ENCODE peak calls at places on chromosomes 1 and 21, in eight cellular contexts. J is aorta; K is CD8-positive, alpha-beta T cell; X is fibroblast of lung; O is cardiac fibroblast; Y is GM12878; W is testis; B is lung. F is an unnamed sample.

GRCh38 chr1:35506960-35507901 is 50.0 kb downstream of the KIAA0319L start:
- DNase-seq in Y (peak; percentile 76), J (no peak), B (no peak), K (peak; percentile 25), X (no peak), W (no peak), O (no peak), F (no peak)

GRCh38 chr1:75330633-75331032 is 196.4 kb downstream of the LHX8 start:
- DNase-seq in O (no peak), B (no peak), J (no peak), K (no peak), X (peak; percentile 76), W (no peak), Y (no peak), F (no peak)

GRCh38 chr1:192147626-192148025 is 10.6 kb upstream of the RGS18 start:
- DNase-seq in Y (no peak), J (no peak), B (no peak), K (no peak), X (no peak), W (no peak), O (no peak), F (no peak)

GRCh38 chr1:203280061-203280460 is 25.3 kb upstream of the BTG2 start:
- DNase-seq in O (no peak), Y (no peak), J (no peak), X (no peak), B (no peak), W (no peak), K (no peak), F (peak; percentile 16)

GRCh38 chr1:233359431-233359830 is 31.9 kb downstream of the MAP3K21 start:
- DNase-seq in W (no peak), J (no peak), Y (no peak), X (no peak), O (no peak), K (no peak), B (peak; percentile 56), F (no peak)

GRCh38 chr21:37787456-37787855 is 128.8 kb downstream of the KCNJ6 start:
- DNase-seq in Y (no peak), O (peak; percentile 82), X (peak; percentile 96), W (no peak), K (no peak), B (no peak), J (no peak), F (no peak)

GRCh38 chr1:202954057-202954745 is 3.9 kb downstream of the ADIPOR1 start:
- DNase-seq in Y (no peak), K (no peak), J (no peak), B (no peak), X (no peak), W (no peak), O (no peak), F (no peak)

GRCh38 chr1:162230096-162230495 is 146.6 kb downstream of the SPATA46 start:
- DNase-seq in X (peak; percentile 23), J (no peak), W (no peak), B (no peak), K (no peak), Y (no peak), O (peak; percentile 38), F (no peak)

GRCh38 chr1:86259390-86259789 is 102.8 kb upstream of the COL24A1 start:
- DNase-seq in Y (no peak), J (no peak), B (no peak), K (no peak), X (peak; percentile 69), W (no peak), O (peak; percentile 21), F (no peak)

GRCh38 chr1:68321084-68321685 is 88.9 kb upstream of the WLS start:
- DNase-seq in X (peak; percentile 62), O (peak; percentile 78), Y (no peak), J (peak; percentile 76), W (peak; percentile 86), K (no peak), B (peak; percentile 70), F (no peak)

GRCh38 chr1:3192825-3193224 is 123.8 kb downstream of the PRDM16 start:
- DNase-seq in K (peak; percentile 8), J (peak; percentile 78), X (peak; percentile 82), O (no peak), Y (no peak), B (no peak), W (no peak), F (no peak)

GRCh38 chr1:11979818-11980675 is at the start of gene MFN2:
- DNase-seq in O (peak; percentile 99), Y (peak; percentile 83), J (peak; percentile 98), X (peak; percentile 96), B (peak; percentile 96), K (peak; percentile 94), W (peak; percentile 97), F (peak; percentile 93)

GRCh38 chr1:11979453-11979817 is 809 bp upstream of the MFN2 start:
- DNase-seq in K (no peak), X (no peak), J (peak; percentile 69), Y (no peak), O (no peak), B (no peak), W (no peak), F (peak; percentile 44)

GRCh38 chr1:11980676-11980972 is 380 bp downstream of the MFN2 start:
- DNase-seq in B (no peak), K (no peak), Y (no peak), O (no peak), J (no peak), X (no peak), W (no peak), F (no peak)

GRCh38 chr1:11977625-11978024 is 2.6 kb upstream of the MFN2 start:
- DNase-seq in O (no peak), J (no peak), K (no peak), W (no peak), X (no peak), B (no peak), Y (no peak), F (no peak)

DNA sequence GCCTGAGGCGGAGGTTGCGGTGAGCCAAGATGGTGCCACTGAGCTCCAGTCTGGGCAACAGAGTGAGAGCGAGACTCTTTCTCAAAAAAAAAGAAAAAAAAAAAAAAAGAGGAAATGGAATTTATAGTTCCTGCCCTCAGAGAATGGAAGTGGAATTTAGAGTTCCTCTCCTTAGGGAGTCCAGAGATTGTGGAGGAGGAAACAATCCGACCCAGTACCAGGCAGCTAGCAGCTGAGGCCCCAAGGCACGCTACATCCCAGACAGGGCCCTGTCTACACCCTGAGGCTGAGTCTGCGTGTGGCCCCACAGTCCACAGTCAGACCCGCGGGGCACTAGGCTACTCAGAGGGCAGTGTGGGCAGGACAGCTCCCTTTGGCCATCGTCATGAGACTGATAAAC is 2.0 kb upstream of the MFN2 start:
- DNase-seq in K (no peak), B (no peak), J (no peak), Y (no peak), O (no peak), X (no peak), W (no peak), F (no peak)
- H3K4me3 ChIP-seq in K (no peak overlapping the region), B (no peak overlapping the region), J (no peak overlapping the region), Y (no peak overlapping the region), O (no peak overlapping the region), X (no peak overlapping the region), W (no peak overlapping the region), F (no peak overlapping the region)

DNA sequence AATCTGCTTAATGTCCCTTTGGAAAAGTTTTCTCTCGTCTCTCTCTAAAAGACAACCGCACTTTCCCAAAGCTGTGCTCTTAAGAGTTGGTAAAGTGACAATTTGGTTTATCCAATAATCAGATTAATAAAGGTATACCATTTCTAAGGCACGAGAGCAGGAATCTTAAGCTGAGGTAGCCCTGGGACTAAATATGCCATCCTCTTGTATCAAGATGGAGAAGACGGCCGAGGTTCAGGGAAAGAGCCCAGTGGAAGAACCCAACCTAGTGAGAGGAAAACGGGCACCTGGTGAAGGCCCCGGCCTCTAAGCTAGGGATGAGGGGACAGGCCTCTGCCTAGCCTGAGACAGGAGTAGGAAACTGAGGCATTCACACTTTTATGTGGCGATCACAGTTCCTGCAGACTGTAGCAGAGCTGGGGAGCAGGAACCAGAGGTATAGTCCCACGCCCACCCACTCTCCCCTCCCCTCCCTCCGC is 334 bp upstream of the SARS1 start:
- DNase-seq in W (no peak), B (no peak), K (no peak), J (no peak), O (no peak), Y (no peak), X (no peak), F (no peak)
- H3K4me3 ChIP-seq in W (peak overlapping the region; percentile 98), B (no peak overlapping the region), K (peak overlapping the region; percentile 96), J (peak overlapping the region; percentile 16), O (peak overlapping the region; percentile 30), Y (peak overlapping the region; percentile 89), X (peak overlapping the region; percentile 40), F (peak overlapping the region; percentile 84)

GRCh38 chr1:227223407-227223806 is 94.9 kb downstream of the CDC42BPA start:
- DNase-seq in Y (no peak), X (no peak), O (no peak), W (no peak), K (no peak), J (no peak), B (no peak), F (no peak)

GRCh38 chr1:227227761-227228160 is 90.5 kb downstream of the CDC42BPA start:
- DNase-seq in K (no peak), W (no peak), Y (no peak), B (no peak), O (no peak), X (no peak), J (no peak), F (no peak)

GRCh38 chr1:227228201-227228600 is 90.1 kb downstream of the CDC42BPA start:
- DNase-seq in Y (no peak), K (no peak), X (no peak), B (no peak), J (no peak), W (no peak), O (no peak), F (no peak)

DNA sequence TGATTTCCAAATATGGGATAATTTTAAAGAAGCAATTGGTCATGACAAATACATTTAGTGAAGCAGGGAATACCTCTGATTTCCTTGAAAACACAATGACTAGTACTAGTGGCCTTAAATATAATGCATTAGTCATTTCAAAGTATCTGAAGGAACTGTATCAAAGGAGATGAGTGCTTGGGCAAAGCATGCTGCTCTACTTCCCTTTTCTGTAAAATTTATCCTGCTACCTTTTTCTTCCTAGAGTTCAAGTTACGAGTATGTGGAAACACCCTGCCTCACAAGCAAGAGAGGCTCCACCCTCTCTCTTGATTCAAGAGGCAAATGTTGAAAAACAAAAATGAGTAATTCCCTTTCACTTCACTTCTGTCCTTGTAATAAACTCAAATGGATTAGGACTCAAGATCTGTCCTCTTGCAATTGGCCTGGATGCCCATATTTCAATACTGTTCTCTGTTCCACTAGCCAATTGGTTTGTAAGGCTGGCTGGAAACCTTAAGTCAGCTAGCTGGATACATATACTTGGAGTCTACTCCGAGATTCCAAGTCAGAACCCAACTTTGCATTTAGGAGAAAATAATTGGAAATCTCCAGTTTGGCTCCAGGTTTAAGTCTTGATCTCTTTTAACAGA is 92.5 kb downstream of the CDC42BPA start:
- DNase-seq in J (no peak), W (no peak), X (peak; percentile 86), O (peak; percentile 68), K (no peak), Y (no peak), B (no peak), F (no peak)
- H3K4me3 ChIP-seq in J (no peak overlapping the region), W (no peak overlapping the region), X (peak overlapping the region; percentile 4), O (no peak overlapping the region), K (no peak overlapping the region), Y (no peak overlapping the region), B (no peak overlapping the region), F (no peak overlapping the region)

DNA sequence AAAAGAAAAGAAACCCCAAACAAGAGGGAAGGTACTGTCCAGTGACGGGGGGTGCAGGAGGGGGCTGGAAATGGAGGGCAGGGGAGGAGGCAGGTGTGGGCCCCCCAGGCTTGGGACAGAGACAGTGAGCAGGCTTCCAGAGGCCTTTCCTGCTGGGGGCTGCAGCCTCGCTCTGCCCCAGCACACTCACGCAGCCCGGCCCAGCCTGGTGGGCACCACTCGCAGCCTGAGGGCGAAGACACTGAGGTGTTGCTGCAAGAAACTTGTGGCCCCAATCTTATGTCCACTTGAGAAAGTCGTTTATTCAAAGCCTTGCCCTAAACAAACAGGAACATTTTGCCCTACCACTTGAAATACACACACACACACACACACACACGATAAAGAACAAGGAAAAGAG is 274.4 kb downstream of the PCP4 start:
- DNase-seq in K (no peak), B (no peak), X (no peak), W (no peak), Y (no peak), O (no peak), J (no peak), F (no peak)
- H3K4me3 ChIP-seq in K (no peak overlapping the region), B (no peak overlapping the region), X (no peak overlapping the region), W (no peak overlapping the region), Y (no peak overlapping the region), O (no peak overlapping the region), J (no peak overlapping the region), F (no peak overlapping the region)

F was measured in breast epithelium.